ENCODE peak calls at places on chromosomes 2 and 18, in seven cellular contexts. R is CD8-positive, alpha-beta T cell; H is astrocyte of the spinal cord; U is WERI-Rb-1; Z is OCI-LY7; K is A549; W is Calu3. Y is an unnamed sample.

GRCh38 chr2:230872151-230872967 is 7.6 kb downstream of the ITM2C start:
- DNase-seq in K (no peak), W (no peak), Z (no peak), U (no peak), R (no peak), H (no peak), Y (no peak)

GRCh38 chr2:11787991-11788390 is 41.6 kb downstream of the LPIN1 start:
- DNase-seq in Z (no peak), W (no peak), H (no peak), R (no peak), K (no peak), U (no peak), Y (no peak)

GRCh38 chr2:142991295-142991694 is 113.8 kb downstream of the KYNU start:
- DNase-seq in W (no peak), R (no peak), H (no peak), U (no peak), Z (no peak), K (no peak), Y (no peak)

GRCh38 chr2:31428001-31428418 is 13.5 kb upstream of the XDH start:
- DNase-seq in R (no peak), W (peak), Z (peak), U (peak), H (peak), K (peak), Y (no peak)

GRCh38 chr2:40783704-40784103 is 331.8 kb upstream of the SLC8A1 start:
- DNase-seq in R (no peak), H (no peak), K (no peak), U (no peak), W (no peak), Z (no peak), Y (no peak)

GRCh38 chr2:179191110-179191509 is 73.5 kb downstream of the SESTD1 start:
- DNase-seq in U (no peak), W (no peak), R (no peak), K (no peak), Z (no peak), H (no peak), Y (no peak)

GRCh38 chr2:107430006-107430405 is 396.7 kb upstream of the RGPD4 start:
- DNase-seq in U (no peak), Z (no peak), R (no peak), K (no peak), H (no peak), W (no peak), Y (no peak)

GRCh38 chr18:59127047-59127446 is 12.6 kb upstream of the SEC11C start:
- DNase-seq in U (no peak), Z (no peak), H (no peak), W (no peak), R (no peak), K (no peak), Y (no peak)

GRCh38 chr2:85770369-85770768 is 16.6 kb downstream of the ATOH8 start:
- DNase-seq in Z (no peak), H (peak), U (no peak), W (no peak), R (no peak), K (no peak), Y (no peak)

GRCh38 chr2:160730296-160730995 is 236.8 kb upstream of the RBMS1 start:
- DNase-seq in Z (no peak), U (peak), H (no peak), K (no peak), R (no peak), W (no peak), Y (no peak)

GRCh38 chr2:108988796-108989713 is at the start of gene EDAR:
- DNase-seq in Z (peak), R (peak), W (peak), K (peak), U (peak), H (peak), Y (peak)

GRCh38 chr2:120783371-120783791 is 47.7 kb downstream of the GLI2 start:
- DNase-seq in R (no peak), K (no peak), W (no peak), Z (no peak), H (peak), U (no peak), Y (no peak)

GRCh38 chr2:111251711-111252110 is 131.0 kb downstream of the BCL2L11 start:
- DNase-seq in W (no peak), K (no peak), U (no peak), H (no peak), R (no peak), Z (no peak), Y (no peak)

GRCh38 chr18:78323453-78324230 is 656.0 kb upstream of the SALL3 start:
- DNase-seq in U (peak), W (no peak), Z (no peak), R (no peak), H (no peak), K (no peak), Y (no peak)

GRCh38 chr2:236545814-236546480 is 23.7 kb upstream of the ACKR3 start:
- DNase-seq in H (no peak), W (no peak), U (no peak), K (no peak), Z (peak), R (no peak), Y (peak)

GRCh38 chr2:187532333-187533120 is 21.7 kb downstream of the TFPI start:
- DNase-seq in K (no peak), Z (no peak), H (no peak), R (no peak), W (no peak), U (no peak), Y (no peak)

GRCh38 chr2:142745691-142746090 is 131.8 kb upstream of the KYNU start:
- DNase-seq in R (no peak), W (no peak), U (no peak), Z (no peak), H (no peak), K (peak), Y (no peak)

GRCh38 chr2:190701586-190701985 is 52.7 kb downstream of the NAB1 start:
- DNase-seq in U (no peak), Z (no peak), K (no peak), W (no peak), H (no peak), R (no peak), Y (no peak)

GRCh38 chr2:81395746-81396145 is 1091.2 kb upstream of the LRRTM1 start:
- DNase-seq in H (no peak), U (no peak), R (no peak), W (no peak), K (no peak), Z (no peak), Y (no peak)

GRCh38 chr2:54755641-54756326 is 32.3 kb downstream of the EML6 start:
- DNase-seq in U (no peak), H (no peak), Z (peak), R (no peak), W (no peak), K (no peak), Y (peak)

GRCh38 chr2:128563348-128563687 is 244.7 kb upstream of the HS6ST1 start:
- DNase-seq in Z (no peak), R (no peak), W (no peak), H (peak), K (no peak), U (no peak), Y (no peak)

GRCh38 chr18:44541159-44541558 is 139.5 kb upstream of the SETBP1 start:
- DNase-seq in K (no peak), H (peak), Z (no peak), U (no peak), R (no peak), W (no peak), Y (no peak)

GRCh38 chr2:236366406-236366805 is 102.2 kb upstream of the ASB18 start:
- DNase-seq in R (peak), U (no peak), H (no peak), Z (no peak), W (no peak), K (no peak), Y (no peak)

GRCh38 chr18:76351961-76352581 is 143.0 kb downstream of the ZNF516 start:
- DNase-seq in R (no peak), K (peak), W (peak), Z (no peak), U (no peak), H (peak), Y (no peak)

GRCh38 chr2:205701509-205701908 is 19.2 kb downstream of the NRP2 start:
- DNase-seq in Z (no peak), U (no peak), K (no peak), R (no peak), H (peak), W (no peak), Y (no peak)

GRCh38 chr2:158761626-158762025 is 33.5 kb upstream of the DAPL1 start:
- DNase-seq in U (no peak), W (no peak), K (no peak), R (no peak), H (peak), Z (no peak), Y (no peak)

GRCh38 chr2:9975805-9976447 is 24.4 kb downstream of the GRHL1 start:
- DNase-seq in K (peak), H (peak), R (no peak), W (peak), Z (no peak), U (no peak), Y (no peak)

GRCh38 chr2:169895294-169895985 is 68.2 kb downstream of the UBR3 start:
- DNase-seq in W (no peak), U (no peak), K (peak), Z (no peak), R (no peak), H (peak), Y (no peak)

GRCh38 chr2:73965053-73965452 is 19.7 kb upstream of the TET3 start:
- DNase-seq in W (no peak), K (no peak), H (no peak), R (no peak), Z (no peak), U (no peak), Y (no peak)
- TF ChIP-seq CTCF in W (no peak), K (no peak), H (no peak), R (no peak), Z (no peak), U (no peak), Y (no peak)

GRCh38 chr2:173749315-173749714 is 215.9 kb downstream of the SP3 start:
- DNase-seq in H (peak), W (no peak), K (peak), Z (no peak), R (no peak), U (no peak), Y (no peak)
- TF ChIP-seq CTCF in H (peak), W (no peak), K (peak), Z (peak), R (no peak), U (peak), Y (no peak)

DNA sequence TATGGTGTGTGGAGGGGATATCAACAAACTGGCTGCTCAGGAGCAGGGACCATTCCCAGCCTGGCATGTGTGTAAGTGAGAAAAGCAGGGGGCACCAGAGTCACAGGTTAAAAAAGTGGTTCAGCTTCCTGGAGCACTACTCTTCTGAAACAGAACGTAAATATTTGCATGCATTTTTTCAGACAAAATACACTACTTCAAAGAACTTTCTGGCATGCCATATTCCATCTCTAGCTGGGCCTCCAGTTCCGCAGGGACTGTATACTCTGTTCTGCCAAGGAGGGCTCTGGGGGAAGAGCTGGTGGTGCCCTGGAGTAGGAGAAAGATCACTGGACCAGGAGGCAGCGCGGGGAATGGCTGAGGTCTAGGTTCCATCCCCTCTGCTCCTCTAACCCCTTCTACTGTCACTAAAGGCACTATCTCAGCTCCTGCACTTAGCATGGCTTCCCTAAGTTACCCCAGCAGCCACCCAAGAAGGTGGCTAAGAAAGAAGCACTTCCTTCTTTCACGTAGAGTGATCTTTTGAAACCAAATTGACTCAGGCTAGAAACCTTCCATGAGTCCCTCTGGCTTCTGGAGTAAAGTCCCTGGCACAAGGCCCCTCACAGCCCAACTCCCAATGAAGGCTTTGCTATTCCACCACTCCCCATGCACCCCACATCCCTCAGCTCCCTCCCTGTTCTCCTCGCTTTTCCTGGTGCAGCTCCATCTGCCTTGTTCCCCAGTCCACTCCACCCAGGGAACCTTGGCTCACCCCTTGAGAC is 57.6 kb upstream of the CABLES1 start:
- DNase-seq in K (peak), U (peak), R (no peak), Z (peak), W (peak), H (peak), Y (no peak)
- TF ChIP-seq CTCF in K (peak), U (peak), R (no peak), Z (peak), W (peak), H (peak), Y (no peak)

DNA sequence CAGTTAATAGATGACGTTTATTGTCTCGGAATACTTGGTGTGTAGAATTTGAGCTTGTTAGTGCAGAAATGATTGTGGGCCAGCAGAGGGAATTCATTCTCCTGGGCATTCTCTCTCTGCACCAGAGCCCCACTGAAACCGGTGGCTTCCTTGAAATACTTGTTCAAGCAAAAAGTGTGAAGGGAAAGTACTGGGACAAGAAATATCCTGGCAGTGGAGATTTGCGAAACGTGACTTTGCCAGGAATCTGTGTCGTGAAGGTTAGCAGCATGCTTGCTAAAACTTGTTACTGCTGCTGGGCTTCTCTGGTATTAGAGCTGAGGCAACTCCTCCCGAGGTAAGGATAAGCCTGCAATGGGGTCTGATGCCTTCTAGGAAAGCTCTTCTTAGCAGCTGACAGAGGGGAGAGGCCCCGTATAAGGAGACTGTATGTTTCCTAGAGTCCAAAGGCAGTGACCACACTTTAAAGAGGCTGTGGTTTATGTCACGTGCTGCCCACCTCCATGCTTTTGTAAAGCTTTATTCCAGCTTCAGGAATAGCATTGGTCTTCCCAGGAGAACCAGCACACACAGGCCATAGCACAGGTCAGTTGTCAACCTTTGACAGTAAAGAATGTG is 2.1 kb downstream of the ITGA6 start:
- DNase-seq in Z (no peak), H (peak), R (no peak), K (no peak), U (no peak), W (peak), Y (no peak)
- TF ChIP-seq CTCF in Z (no peak), H (peak), R (peak), K (no peak), U (no peak), W (no peak), Y (no peak)

DNA sequence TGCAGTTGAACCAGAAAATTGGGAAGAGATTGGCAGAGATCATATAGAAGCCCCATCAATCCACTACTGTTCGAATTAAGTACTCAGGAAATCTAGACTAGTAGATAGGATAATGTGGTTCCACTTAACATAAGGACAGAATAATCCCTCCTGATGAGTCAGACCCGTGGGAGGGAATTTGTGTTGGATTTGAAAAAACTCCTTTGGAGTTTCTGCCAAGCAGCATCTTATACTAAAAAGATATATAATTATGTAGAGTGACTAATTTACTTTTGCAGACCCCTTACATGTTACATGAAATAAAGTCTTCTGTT is 122.7 kb upstream of the DNAJC10 start:
- DNase-seq in W (no peak), H (peak), U (peak), R (no peak), Z (no peak), K (no peak), Y (no peak)
- TF ChIP-seq CTCF in W (no peak), H (no peak), U (no peak), R (no peak), Z (no peak), K (no peak), Y (no peak)

GRCh38 chr2:168684921-168685618 is 117.4 kb upstream of the NOSTRIN start:
- DNase-seq in Z (no peak), R (no peak), K (no peak), W (no peak), H (peak), U (no peak), Y (no peak)

GRCh38 chr2:168686485-168687191 is 115.8 kb upstream of the NOSTRIN start:
- DNase-seq in U (no peak), K (no peak), Z (no peak), W (no peak), H (peak), R (no peak), Y (no peak)

GRCh38 chr2:168683996-168684395 is 118.4 kb upstream of the NOSTRIN start:
- DNase-seq in R (no peak), K (no peak), U (no peak), Z (no peak), W (no peak), H (no peak), Y (no peak)

GRCh38 chr2:168685619-168686453 is 116.6 kb upstream of the NOSTRIN start:
- DNase-seq in H (peak), Z (no peak), U (no peak), W (no peak), K (no peak), R (no peak), Y (no peak)

DNA sequence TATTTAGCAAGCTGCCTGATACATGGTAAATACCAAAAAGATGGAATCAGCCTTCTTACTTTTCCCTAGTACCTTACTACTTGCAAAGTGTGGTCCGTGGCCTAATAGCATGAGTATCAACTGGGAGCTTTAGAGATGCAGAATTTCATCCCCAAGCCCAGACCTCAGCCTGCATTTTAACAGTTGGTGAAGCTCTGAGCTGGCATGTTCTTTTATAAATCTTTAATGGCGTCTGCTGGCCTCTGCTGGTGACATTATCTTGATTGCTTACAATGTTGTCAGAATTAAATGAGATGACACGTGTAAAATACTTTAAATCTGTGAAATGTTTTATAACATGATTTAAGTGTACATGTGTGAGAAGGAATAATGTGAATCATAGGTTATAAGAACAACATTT is 115.1 kb upstream of the NOSTRIN start:
- DNase-seq in W (peak), H (peak), U (peak), R (no peak), K (peak), Z (peak), Y (no peak)
- TF ChIP-seq CTCF in W (no peak), H (no peak), U (no peak), R (peak), K (peak), Z (peak), Y (peak)

Y was measured in GM10248.